ENCODE peak calls at places on chromosomes 4 and X, in nine cellular contexts. D is MCF 10A, F is tibial nerve, A is pancreas, I is astrocyte of the spinal cord, C is AG04449, M is GM13976, H is psoas muscle, N is fibroblast of lung. V is an unnamed sample.

GRCh38 chr4:110184124-110184790 is 14.2 kb downstream of the ELOVL6 start:
- DNase-seq in M (no peak), H (no peak), I (peak), C (no peak), D (no peak), A (no peak), N (peak), F (no peak), V (no peak)

GRCh38 chr4:158856852-158857251 is 88.0 kb downstream of the FNIP2 start:
- DNase-seq in M (peak), A (no peak), D (peak), I (peak), H (no peak), C (no peak), N (peak), F (no peak), V (no peak)

GRCh38 chrX:53421125-53421524 is 1.3 kb downstream of the SMC1A start:
- DNase-seq in D (no peak), N (no peak), F (no peak), H (no peak), I (no peak), M (no peak), A (no peak), C (no peak), V (no peak)

GRCh38 chr4:6804082-6804752 is 21.7 kb downstream of the KIAA0232 start:
- DNase-seq in D (no peak), M (no peak), C (no peak), N (no peak), A (no peak), F (no peak), I (no peak), H (no peak), V (no peak)

GRCh38 chr4:52903273-52903672 is 41.2 kb downstream of the RASL11B start:
- DNase-seq in A (no peak), F (no peak), N (no peak), I (no peak), C (no peak), D (no peak), M (no peak), H (no peak), V (no peak)

GRCh38 chr4:173930329-173930967 is 353.0 kb downstream of the FBXO8 start:
- DNase-seq in N (no peak), I (no peak), C (no peak), H (no peak), F (no peak), M (no peak), A (no peak), D (no peak), V (no peak)

GRCh38 chr4:94540476-94540875 is 88.7 kb downstream of the PDLIM5 start:
- DNase-seq in I (no peak), N (no peak), A (no peak), M (no peak), C (no peak), D (no peak), H (no peak), F (no peak), V (no peak)

GRCh38 chrX:115941388-115941787 is 229.2 kb upstream of the AGTR2 start:
- DNase-seq in A (no peak), H (no peak), I (no peak), C (no peak), F (no peak), M (no peak), N (no peak), D (no peak), V (no peak)

GRCh38 chrX:38500886-38501285 is 60.5 kb upstream of the TSPAN7 start:
- DNase-seq in F (no peak), H (no peak), A (no peak), D (no peak), M (no peak), I (no peak), N (no peak), C (no peak), V (no peak)

GRCh38 chr4:122963222-122963621 is 40.8 kb upstream of the NUDT6 start:
- DNase-seq in F (no peak), I (peak), H (no peak), D (peak), N (peak), C (no peak), A (no peak), M (no peak), V (no peak)

GRCh38 chr4:80798082-80798481 is 232.4 kb upstream of the BMP3 start:
- DNase-seq in F (no peak), I (no peak), C (no peak), M (no peak), N (no peak), D (no peak), A (no peak), H (no peak), V (no peak)

GRCh38 chrX:40380649-40381488 is 199.9 kb upstream of the ATP6AP2 start:
- DNase-seq in D (no peak), M (no peak), H (peak), N (no peak), I (no peak), A (no peak), C (no peak), F (no peak), V (peak)

GRCh38 chrX:9681422-9681821 is 84.2 kb downstream of the GPR143 start:
- DNase-seq in M (no peak), A (no peak), D (peak), H (no peak), I (peak), F (no peak), C (no peak), N (peak), V (no peak)

GRCh38 chr4:15729910-15730533 is 27.2 kb downstream of the BST1 start:
- DNase-seq in F (peak), D (peak), C (no peak), H (no peak), N (peak), M (peak), I (peak), A (no peak), V (no peak)

GRCh38 chr4:65461781-65462180 is 208.5 kb downstream of the EPHA5 start:
- DNase-seq in H (no peak), I (no peak), D (no peak), M (no peak), C (no peak), A (no peak), N (no peak), F (no peak), V (no peak)

GRCh38 chr4:174349156-174349555 is 65.4 kb downstream of the CEP44 start:
- DNase-seq in H (no peak), I (no peak), M (no peak), D (no peak), N (no peak), A (no peak), F (no peak), C (no peak), V (no peak)

GRCh38 chr4:62899607-62900364 is 1509.5 kb downstream of the TECRL start:
- DNase-seq in F (no peak), A (no peak), H (no peak), I (peak), D (no peak), N (peak), C (no peak), M (no peak), V (no peak)

GRCh38 chrX:18173494-18174180 is 47.0 kb downstream of the BEND2 start:
- DNase-seq in M (no peak), N (no peak), C (no peak), I (no peak), A (no peak), D (no peak), H (peak), F (no peak), V (no peak)

GRCh38 chr4:25913056-25913850 is 767 bp upstream of the SMIM20 start:
- DNase-seq in F (peak), I (peak), D (no peak), M (peak), N (no peak), A (peak), H (peak), C (no peak), V (no peak)

GRCh38 chr4:150722908-150723362 is 141.0 kb downstream of the MAB21L2 start:
- DNase-seq in M (no peak), C (no peak), D (peak), I (no peak), H (peak), N (no peak), F (peak), A (peak), V (no peak)
- TF ChIP-seq CTCF in M (no peak), C (no peak), D (peak), I (no peak), H (peak), N (peak), F (no peak), A (peak), V (no peak)

DNA sequence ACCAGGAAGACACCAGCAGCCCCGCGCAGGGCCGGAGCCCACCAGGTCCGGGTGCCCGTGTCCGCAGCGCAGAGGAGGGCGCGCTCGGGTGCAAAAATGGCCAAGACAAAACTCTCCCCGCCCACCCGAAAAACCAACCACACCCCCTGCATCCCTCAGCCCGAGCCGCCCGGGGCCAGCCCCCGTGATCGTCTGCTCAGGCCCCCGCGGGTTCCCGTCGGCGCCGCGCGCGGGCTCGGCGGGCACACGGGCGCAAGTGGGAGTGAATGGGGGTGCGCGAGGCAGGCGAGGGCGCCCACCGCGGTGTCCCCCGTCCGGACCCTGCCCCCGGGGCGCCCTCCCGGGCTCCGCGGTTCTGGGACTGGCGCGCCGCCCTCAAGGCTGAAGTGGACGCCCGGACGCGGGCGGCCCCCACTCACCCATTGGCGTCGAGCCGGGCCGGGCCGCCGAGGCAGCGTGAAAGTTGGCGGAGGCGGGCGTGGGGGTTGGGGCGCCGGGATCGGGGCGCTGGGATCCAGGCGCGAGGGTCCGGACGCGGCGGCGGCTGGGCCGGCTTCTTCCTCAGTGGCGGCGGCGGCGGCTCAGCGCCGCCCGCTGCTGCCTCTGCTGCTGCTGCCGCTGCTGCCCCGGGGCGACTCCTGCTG is 390 bp downstream of the SH3KBP1 start:
- DNase-seq in N (peak), M (peak), D (no peak), H (peak), A (peak), F (no peak), C (no peak), I (no peak), V (peak)
- TF ChIP-seq CTCF in N (no peak), M (no peak), D (no peak), H (no peak), A (no peak), F (no peak), C (no peak), I (no peak), V (no peak)

DNA sequence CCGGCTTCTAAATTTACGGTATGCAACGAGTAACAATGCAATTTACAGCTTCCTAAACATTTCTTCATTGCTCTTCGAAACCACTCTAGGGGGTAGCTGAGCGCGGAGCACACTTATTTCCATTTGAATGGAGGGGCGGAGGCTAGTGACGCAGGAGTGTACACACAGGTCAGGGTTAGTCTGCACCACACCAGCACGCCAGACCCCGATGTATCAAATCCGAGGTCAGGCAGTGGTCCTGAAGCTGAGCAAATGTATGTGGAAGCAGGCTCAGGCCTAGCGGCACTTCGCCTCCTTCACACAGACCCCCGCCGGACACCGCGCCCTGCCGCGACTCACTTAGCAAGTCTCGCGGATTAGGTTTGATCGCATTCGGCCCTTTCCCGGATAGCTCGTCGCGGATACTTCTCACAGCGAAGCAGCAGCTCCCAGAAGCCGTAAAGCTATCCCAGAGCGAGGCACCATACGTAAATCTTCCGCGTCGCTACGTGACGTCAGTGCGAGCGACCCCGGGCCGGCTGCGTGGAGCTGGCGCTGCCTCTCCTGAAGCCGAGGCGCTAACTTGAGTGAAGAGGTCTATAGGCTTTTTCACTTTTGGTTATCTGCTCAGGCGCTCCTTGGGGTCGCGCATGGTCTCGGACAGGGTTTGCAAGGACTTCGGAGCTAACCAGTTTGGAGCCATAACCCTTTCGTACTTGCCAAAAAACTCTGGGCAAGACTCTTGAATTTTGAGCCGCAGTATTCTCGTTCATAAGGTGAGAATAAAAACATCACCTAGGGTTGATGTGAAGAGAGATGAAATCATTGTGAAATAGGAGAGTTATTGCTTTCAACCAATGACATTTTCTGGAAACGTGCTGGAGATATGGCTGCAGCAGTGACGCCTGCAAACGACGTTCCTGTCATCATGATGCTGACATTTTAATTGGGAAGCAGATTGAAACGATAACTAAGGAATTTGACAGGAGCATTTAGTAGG is at the start of gene AASDH:
- DNase-seq in M (peak), A (peak), I (peak), D (peak), H (peak), F (peak), C (peak), N (peak), V (peak)
- TF ChIP-seq CTCF in M (no peak), A (no peak), I (no peak), D (no peak), H (no peak), F (no peak), C (no peak), N (no peak), V (no peak)

GRCh38 chrX:50996930-50997329 is 86.4 kb downstream of the BMP15 start:
- DNase-seq in I (no peak), F (no peak), D (no peak), H (no peak), A (no peak), C (no peak), M (no peak), N (no peak), V (no peak)
- TF ChIP-seq CTCF in I (no peak), F (no peak), D (peak), H (no peak), A (no peak), C (no peak), M (no peak), N (no peak), V (no peak)

DNA sequence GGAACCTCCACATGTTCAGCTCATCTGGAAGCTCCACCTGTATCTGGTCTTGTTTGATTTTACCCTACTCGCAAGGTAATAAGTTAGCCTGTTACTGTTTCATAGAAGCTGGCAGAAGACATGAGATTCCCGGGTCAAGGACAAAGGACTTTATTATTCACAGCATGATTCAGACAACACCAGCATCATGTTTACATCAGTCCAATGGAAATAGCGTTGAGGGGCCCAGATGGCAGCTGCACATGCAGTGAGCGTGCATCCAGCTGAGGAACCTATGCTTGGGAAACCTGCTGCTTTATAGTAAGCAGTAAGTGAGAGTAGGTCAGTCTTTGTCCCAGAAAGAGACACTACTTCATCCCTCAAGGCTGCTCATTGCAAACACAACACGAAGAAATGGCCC is 19.8 kb downstream of the TSPAN5 start:
- DNase-seq in I (no peak), H (no peak), M (no peak), F (no peak), A (no peak), C (no peak), N (peak), D (no peak), V (no peak)
- TF ChIP-seq CTCF in I (no peak), H (no peak), M (no peak), F (no peak), A (no peak), C (no peak), N (no peak), D (no peak), V (no peak)

GRCh38 chr4:624705-625590 is at the start of gene PDE6B:
- DNase-seq in I (no peak), H (no peak), A (no peak), F (no peak), M (no peak), C (no peak), N (no peak), D (no peak), V (no peak)
- TF ChIP-seq CTCF in I (no peak), H (no peak), A (no peak), F (no peak), M (no peak), C (no peak), N (no peak), D (no peak), V (no peak)

DNA sequence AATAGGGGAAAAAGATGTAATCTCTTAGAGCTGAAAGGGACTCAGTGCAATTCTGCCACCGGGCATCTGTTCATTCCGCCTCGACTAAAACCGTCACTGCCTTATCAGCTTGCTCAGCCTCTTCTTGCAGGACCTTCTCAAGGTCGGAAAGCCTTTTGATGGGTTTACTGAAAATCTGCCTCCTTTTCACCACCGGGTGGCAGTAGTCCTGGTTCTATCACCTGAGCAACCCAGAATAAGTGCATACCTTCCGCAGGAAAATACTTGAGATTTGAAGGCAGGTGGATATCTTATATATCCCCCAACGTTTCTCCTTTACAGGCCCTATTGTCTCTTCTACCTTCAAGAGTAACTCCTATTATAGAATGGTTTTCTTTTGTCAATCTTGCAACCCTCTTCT is 103.4 kb upstream of the PAK3 start:
- DNase-seq in M (peak), I (peak), A (peak), C (no peak), N (peak), H (no peak), F (no peak), D (peak), V (peak)
- TF ChIP-seq CTCF in M (peak), I (peak), A (peak), C (peak), N (peak), H (peak), F (no peak), D (peak), V (peak)

GRCh38 chr4:21410372-21410771 is 538.2 kb downstream of the KCNIP4 start:
- DNase-seq in F (no peak), I (no peak), H (no peak), N (no peak), M (no peak), C (no peak), D (no peak), A (no peak), V (no peak)
- TF ChIP-seq CTCF in F (no peak), I (no peak), H (no peak), N (no peak), M (no peak), C (no peak), D (no peak), A (no peak), V (no peak)